ENCODE peak calls at places on chromosome 17, in six cellular contexts. A is A673, G is uterus, U is upper lobe of right lung, J is endodermal cell, D is thoracic aorta. V is an unnamed sample.

GRCh38 chr17:80063815-80064585 is 27.6 kb downstream of the CCDC40 start:
- DNase-seq in A (no peak), G (peak; percentile 64), U (peak; percentile 79), J (no peak), D (peak; percentile 20), V (no peak)

GRCh38 chr17:5618511-5618910 is 34.2 kb upstream of the NLRP1 start:
- DNase-seq in A (no peak), G (no peak), U (no peak), J (no peak), D (no peak), V (no peak)

GRCh38 chr17:3888343-3889171 is 4.3 kb downstream of the CAMKK1 start:
- DNase-seq in A (peak; percentile 83), G (peak; percentile 95), U (no peak), J (peak; percentile 90), D (peak; percentile 27), V (peak; percentile 81)

GRCh38 chr17:44575408-44575807 is 18.1 kb downstream of the FZD2 start:
- DNase-seq in A (no peak), G (no peak), U (no peak), J (no peak), D (no peak), V (no peak)

GRCh38 chr17:78892520-78892919 is 10.5 kb downstream of the CEP295NL start:
- DNase-seq in A (no peak), G (no peak), U (no peak), J (no peak), D (no peak), V (peak; percentile 60)

GRCh38 chr17:27407916-27408846 is 48.1 kb upstream of the KSR1 start:
- DNase-seq in A (peak; percentile 94), G (no peak), U (no peak), J (peak; percentile 70), D (no peak), V (no peak)

GRCh38 chr17:69275751-69276150 is 47.1 kb upstream of the ABCA10 start:
- DNase-seq in A (no peak), G (no peak), U (no peak), J (no peak), D (no peak), V (no peak)

GRCh38 chr17:42852351-42852750 is 1.4 kb downstream of the AOC3 start:
- DNase-seq in A (no peak), G (no peak), U (peak; percentile 33), J (no peak), D (no peak), V (no peak)

GRCh38 chr17:850828-851759 is 68.9 kb downstream of the MRM3 start:
- DNase-seq in A (no peak), G (peak; percentile 55), U (no peak), J (no peak), D (no peak), V (no peak)

GRCh38 chr17:2056221-2057129 is 1.6 kb downstream of the HIC1 start:
- DNase-seq in A (no peak), G (no peak), U (no peak), J (peak; percentile 88), D (no peak), V (no peak)

GRCh38 chr17:1124896-1125774 is 54.6 kb downstream of the ABR start:
- DNase-seq in A (no peak), G (no peak), U (no peak), J (peak; percentile 46), D (no peak), V (no peak)

GRCh38 chr17:32483451-32484019 is 3.3 kb upstream of the CDK5R1 start:
- DNase-seq in A (peak; percentile 75), G (peak; percentile 68), U (peak; percentile 60), J (peak; percentile 96), D (no peak), V (peak; percentile 34)

GRCh38 chr17:43308999-43309398 is 75.2 kb upstream of the RNU2-1 start:
- DNase-seq in A (no peak), G (no peak), U (no peak), J (peak; percentile 28), D (no peak), V (no peak)

GRCh38 chr17:58272367-58273280 is 8.1 kb downstream of the MPO start:
- DNase-seq in A (no peak), G (no peak), U (no peak), J (no peak), D (no peak), V (no peak)

GRCh38 chr17:50170662-50171370 is 5.0 kb downstream of the SGCA start:
- DNase-seq in A (no peak), G (no peak), U (no peak), J (no peak), D (no peak), V (no peak)

GRCh38 chr17:73388578-73388905 is 76.7 kb upstream of the CDC42EP4 start:
- DNase-seq in A (no peak), G (no peak), U (no peak), J (no peak), D (no peak), V (no peak)

GRCh38 chr17:263271-263670 is 81.8 kb upstream of the DOC2B start:
- DNase-seq in A (no peak), G (peak; percentile 2), U (no peak), J (no peak), D (no peak), V (no peak)

GRCh38 chr17:32631341-32632109 is 144.7 kb downstream of the CDK5R1 start:
- DNase-seq in A (no peak), G (no peak), U (no peak), J (no peak), D (no peak), V (no peak)

GRCh38 chr17:37240381-37240780 is 135.4 kb upstream of the C17orf78 start:
- DNase-seq in A (no peak), G (no peak), U (no peak), J (no peak), D (no peak), V (no peak)

GRCh38 chr17:41654134-41654907 is 29.9 kb upstream of the KRT17 start:
- DNase-seq in A (no peak), G (no peak), U (peak; percentile 92), J (peak; percentile 81), D (no peak), V (no peak)

GRCh38 chr17:70099884-70100283 is 24.9 kb downstream of the KCNJ16 start:
- DNase-seq in A (no peak), G (no peak), U (no peak), J (no peak), D (no peak), V (no peak)

GRCh38 chr17:16941072-16941641 is 30.8 kb downstream of the TNFRSF13B start:
- DNase-seq in A (no peak), G (no peak), U (no peak), J (peak; percentile 55), D (no peak), V (no peak)

GRCh38 chr17:80362428-80363119 is 52.4 kb upstream of the ENDOV start:
- DNase-seq in A (no peak), G (peak; percentile 64), U (no peak), J (no peak), D (no peak), V (no peak)

GRCh38 chr17:74736423-74737298 is at the start of gene RAB37:
- DNase-seq in A (no peak), G (no peak), U (peak; percentile 81), J (peak; percentile 95), D (no peak), V (peak; percentile 43)

GRCh38 chr17:74739227-74739831 is 2.3 kb downstream of the RAB37 start:
- DNase-seq in A (no peak), G (no peak), U (no peak), J (no peak), D (no peak), V (no peak)

GRCh38 chr17:74737299-74738050 is 419 bp downstream of the RAB37 start:
- DNase-seq in A (peak; percentile 61), G (no peak), U (no peak), J (peak; percentile 95), D (no peak), V (peak; percentile 54)

GRCh38 chr17:74740641-74741387 is 3.8 kb downstream of the RAB37 start:
- DNase-seq in A (no peak), G (no peak), U (no peak), J (no peak), D (no peak), V (no peak)

GRCh38 chr17:74738051-74738996 is 1.3 kb downstream of the RAB37 start:
- DNase-seq in A (no peak), G (no peak), U (no peak), J (no peak), D (no peak), V (no peak)
- H3K4me3 ChIP-seq in A (peak overlapping the region; percentile 30), G (no peak overlapping the region), U (peak overlapping the region; percentile 45), J (peak overlapping the region; percentile 75), D (peak overlapping the region; percentile 57), V (peak overlapping the region; percentile 26)

DNA sequence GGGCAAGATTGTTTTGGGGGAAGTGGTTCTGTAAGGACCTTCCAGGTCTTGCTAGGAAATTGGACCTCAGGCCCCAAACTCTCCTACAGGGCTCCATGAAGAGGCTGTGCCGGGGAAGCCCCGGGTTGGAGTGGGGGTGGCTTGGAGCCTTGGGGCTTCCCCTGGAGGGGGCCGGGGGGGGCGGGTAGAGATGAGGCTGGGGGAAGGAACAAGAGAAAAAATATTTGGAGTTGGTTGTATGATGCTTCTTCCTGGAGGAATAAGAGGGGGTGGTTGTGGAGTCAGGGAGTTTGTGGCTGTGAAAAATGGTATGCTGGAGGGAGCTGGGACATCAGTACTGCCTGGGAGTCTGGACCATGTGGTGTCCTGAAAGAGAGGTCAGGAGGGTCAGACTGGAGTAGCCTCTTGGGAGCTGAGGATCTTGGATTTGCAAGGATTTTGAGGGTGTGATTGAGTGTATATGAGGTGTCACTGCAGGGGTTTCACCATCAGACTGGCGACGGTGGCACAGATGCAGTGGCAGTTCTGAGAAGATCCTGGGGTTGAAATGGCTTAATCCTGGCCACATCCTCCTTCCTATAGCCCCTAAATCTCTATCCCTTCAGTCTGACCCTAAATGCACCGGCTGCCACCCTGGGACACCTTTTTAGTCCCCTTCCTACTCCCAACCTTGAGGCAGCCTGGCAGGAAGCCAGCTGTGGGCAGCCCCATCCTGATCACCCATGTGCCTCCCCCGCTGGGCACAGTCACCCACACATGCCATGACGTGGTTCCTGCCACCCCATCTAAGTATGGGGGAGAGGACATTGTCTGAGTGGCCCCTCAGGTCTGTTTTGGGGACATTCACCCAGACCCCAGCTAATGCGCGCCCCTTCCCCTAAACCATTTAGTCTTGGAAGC is 10.9 kb downstream of the RARA start:
- DNase-seq in A (no peak), G (peak; percentile 48), U (peak; percentile 85), J (no peak), D (no peak), V (no peak)
- H3K4me1 ChIP-seq in A (peaks cover 45% of the 10 kb centered on the region), G (peaks cover 54% of the 10 kb centered on the region), U (peaks cover 74% of the 10 kb centered on the region), J (peaks cover 12% of the 10 kb centered on the region), D (peaks cover 77% of the 10 kb centered on the region), V (peaks cover 54% of the 10 kb centered on the region)

GRCh38 chr17:76529224-76529642 is 8.3 kb downstream of the CYGB start:
- DNase-seq in A (no peak), G (peak; percentile 88), U (peak; percentile 86), J (no peak), D (peak; percentile 46), V (peak; percentile 71)
- TF ChIP-seq CTCF in A (no peak), G (peak; percentile 2), U (no peak), J (no peak), D (no peak), V (no peak)

DNA sequence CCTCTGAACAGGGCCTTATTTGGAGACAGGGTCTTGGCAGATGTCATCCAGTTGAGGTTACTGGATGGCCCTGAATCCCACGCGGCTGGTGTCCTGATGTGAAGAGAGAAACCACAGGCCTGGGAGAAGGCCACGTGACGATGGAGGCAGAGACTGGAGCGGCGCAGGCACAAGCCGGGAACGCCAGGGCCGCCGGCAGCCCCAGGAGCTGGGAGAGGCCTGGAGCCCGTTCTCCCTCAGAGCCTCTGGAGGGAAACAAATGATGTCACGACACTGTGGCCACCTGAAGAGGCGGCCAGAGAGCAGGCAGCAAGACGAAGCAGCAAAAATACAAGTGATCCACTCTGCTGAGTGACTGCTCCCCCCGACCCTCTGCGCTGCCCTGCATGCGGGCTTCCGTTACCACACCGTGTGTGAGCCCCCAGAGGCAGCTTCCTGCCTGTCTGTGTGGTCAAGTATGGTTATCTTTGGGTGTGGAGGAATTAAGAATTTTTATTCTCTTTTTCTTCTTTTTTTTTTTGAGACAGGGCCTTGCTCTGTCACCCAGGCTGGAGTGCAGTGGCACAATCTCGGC is 11.6 kb downstream of the CD7 start:
- DNase-seq in A (no peak), G (no peak), U (no peak), J (no peak), D (no peak), V (no peak)
- H3K4me3 ChIP-seq in A (no peak overlapping the region), G (no peak overlapping the region), U (no peak overlapping the region), J (no peak overlapping the region), D (no peak overlapping the region), V (no peak overlapping the region)